ENCODE peak calls at places on chromosomes 5 and 9, in six cellular contexts. One of them, this sample, is unnamed.

GRCh38 chr5:156312897-156313680 is 13.9 kb upstream of the SGCD start:
- DNase-seq in anterior cingulate cortex: no peak
- DNase-seq in HEK293T: no peak
- DNase-seq in left cardiac atrium: no peak
- DNase-seq in MCF 10A: no peak
- DNase-seq in retina: no peak
- DNase-seq in this sample: no peak

GRCh38 chr9:121483049-121483448 is 16.6 kb downstream of the GGTA1 start:
- DNase-seq in retina: no peak
- DNase-seq in HEK293T: no peak
- DNase-seq in MCF 10A: peak
- DNase-seq in anterior cingulate cortex: no peak
- DNase-seq in left cardiac atrium: no peak
- DNase-seq in this sample: no peak

GRCh38 chr9:18865542-18865941 is 167.5 kb downstream of the SAXO1 start:
- DNase-seq in retina: no peak
- DNase-seq in left cardiac atrium: no peak
- DNase-seq in HEK293T: no peak
- DNase-seq in MCF 10A: no peak
- DNase-seq in anterior cingulate cortex: no peak
- DNase-seq in this sample: no peak

GRCh38 chr9:105865315-105865714 is 171.0 kb downstream of the TMEM38B start:
- DNase-seq in retina: no peak
- DNase-seq in HEK293T: no peak
- DNase-seq in left cardiac atrium: no peak
- DNase-seq in MCF 10A: no peak
- DNase-seq in anterior cingulate cortex: no peak
- DNase-seq in this sample: no peak

GRCh38 chr5:41510176-41510831 is at the start of gene PLCXD3:
- DNase-seq in left cardiac atrium: peak
- DNase-seq in retina: peak
- DNase-seq in MCF 10A: no peak
- DNase-seq in HEK293T: no peak
- DNase-seq in anterior cingulate cortex: no peak
- DNase-seq in this sample: peak

GRCh38 chr5:177545487-177546261 is 8.7 kb downstream of the FAM193B start:
- DNase-seq in anterior cingulate cortex: no peak
- DNase-seq in left cardiac atrium: peak
- DNase-seq in MCF 10A: peak
- DNase-seq in retina: no peak
- DNase-seq in HEK293T: no peak
- DNase-seq in this sample: no peak

GRCh38 chr5:11384441-11385250 is 519.6 kb downstream of the CTNND2 start:
- DNase-seq in left cardiac atrium: peak
- DNase-seq in anterior cingulate cortex: no peak
- DNase-seq in MCF 10A: no peak
- DNase-seq in HEK293T: no peak
- DNase-seq in retina: peak
- DNase-seq in this sample: peak

GRCh38 chr9:128919409-128919808 is 1.4 kb upstream of the PHYHD1 start:
- DNase-seq in HEK293T: no peak
- DNase-seq in MCF 10A: no peak
- DNase-seq in anterior cingulate cortex: no peak
- DNase-seq in left cardiac atrium: no peak
- DNase-seq in retina: no peak
- DNase-seq in this sample: no peak

GRCh38 chr9:133421615-133422542 is at the start of gene ADAMTS13:
- DNase-seq in left cardiac atrium: no peak
- DNase-seq in HEK293T: peak
- DNase-seq in anterior cingulate cortex: no peak
- DNase-seq in retina: no peak
- DNase-seq in MCF 10A: no peak
- DNase-seq in this sample: no peak

GRCh38 chr5:177430146-177430951 is 3.9 kb downstream of the GRK6 start:
- DNase-seq in anterior cingulate cortex: no peak
- DNase-seq in left cardiac atrium: no peak
- DNase-seq in retina: no peak
- DNase-seq in MCF 10A: no peak
- DNase-seq in HEK293T: no peak
- DNase-seq in this sample: no peak

This sample was measured in glutamatergic neuron.